ENCODE peak calls at places on chromosomes 13 and 19, in eight cellular contexts. E, M, V, X, A, Z, C and D are unnamed samples.

GRCh38 chr19:2123682-2124387 is 27.1 kb downstream of the IZUMO4 start:
- DNase-seq in M (no peak), Z (peak; percentile 5), A (no peak), X (peak; percentile 33), E (no peak), C (no peak), V (no peak), D (peak; percentile 42)

GRCh38 chr19:49968279-49968922 is 7.4 kb upstream of the SIGLEC11 start:
- DNase-seq in E (no peak), A (no peak), V (no peak), C (no peak), X (no peak), Z (no peak), M (no peak), D (no peak)

GRCh38 chr19:2365201-2365970 is 5.3 kb downstream of the TMPRSS9 start:
- DNase-seq in V (no peak), A (no peak), C (no peak), E (peak; percentile 43), M (no peak), Z (no peak), X (no peak), D (no peak)

GRCh38 chr13:26262156-26262555 is 8.2 kb downstream of the CDK8 start:
- DNase-seq in V (no peak), E (no peak), X (no peak), M (no peak), C (no peak), Z (no peak), A (no peak), D (no peak)

GRCh38 chr13:27374126-27374613 is 50.2 kb upstream of the GTF3A start:
- DNase-seq in E (no peak), M (peak; percentile 7), X (no peak), V (no peak), C (no peak), A (no peak), Z (no peak), D (no peak)

GRCh38 chr13:79995334-79995733 is 345.6 kb downstream of the SPRY2 start:
- DNase-seq in V (no peak), E (no peak), X (no peak), A (peak; percentile 95), C (no peak), M (peak; percentile 92), Z (no peak), D (no peak)

GRCh38 chr13:76884167-76884566 is 2.0 kb downstream of the KCTD12 start:
- DNase-seq in C (peak; percentile 35), Z (peak; percentile 2), M (no peak), E (peak; percentile 80), X (no peak), V (no peak), A (no peak), D (peak; percentile 56)

GRCh38 chr19:16575861-16576689 is 3.9 kb upstream of the SLC35E1 start:
- DNase-seq in Z (no peak), A (no peak), X (no peak), V (no peak), C (no peak), E (no peak), M (no peak), D (no peak)

GRCh38 chr13:61685683-61686013 is 270.0 kb upstream of the PCDH20 start:
- DNase-seq in X (no peak), Z (no peak), A (peak; percentile 49), C (no peak), M (no peak), E (peak; percentile 51), V (no peak), D (no peak)

GRCh38 chr13:111112196-111112595 is 2.9 kb upstream of the ARHGEF7 start:
- DNase-seq in C (no peak), E (no peak), M (no peak), X (no peak), A (no peak), Z (no peak), V (no peak), D (no peak)